ENCODE peak calls at places on chromosome 18, in five cellular contexts. One of them, this sample, is unnamed.

GRCh38 chr18:62897153-62897552 is 181.8 kb downstream of the PHLPP1 start:
- ATAC-seq in activated CD8-positive, alpha-beta T cell treated with anti-CD3 and anti-CD28 coated beads, Interleukin-2, amount 10 ng/mL, durations not matched to agents 7 days and 5 days: no peak
- ATAC-seq in IMR-90: peak
- ATAC-seq in mucosa of descending colon: no peak
- ATAC-seq in central memory CD8-positive, alpha-beta T cell: no peak
- ATAC-seq in this sample: peak

GRCh38 chr18:33097126-33097525 is 324.3 kb upstream of the KLHL14 start:
- ATAC-seq in mucosa of descending colon: no peak
- ATAC-seq in central memory CD8-positive, alpha-beta T cell: no peak
- ATAC-seq in activated CD8-positive, alpha-beta T cell treated with anti-CD3 and anti-CD28 coated beads, Interleukin-2, amount 10 ng/mL, durations not matched to agents 7 days and 5 days: no peak
- ATAC-seq in IMR-90: no peak
- ATAC-seq in this sample: no peak

GRCh38 chr18:57583297-57583835 is 3.1 kb downstream of the FECH start:
- ATAC-seq in central memory CD8-positive, alpha-beta T cell: no peak
- ATAC-seq in IMR-90: no peak
- ATAC-seq in activated CD8-positive, alpha-beta T cell treated with anti-CD3 and anti-CD28 coated beads, Interleukin-2, amount 10 ng/mL, durations not matched to agents 7 days and 5 days: no peak
- ATAC-seq in mucosa of descending colon: no peak
- ATAC-seq in this sample: no peak

GRCh38 chr18:22637787-22638186 is 220.1 kb upstream of the CTAGE1 start:
- ATAC-seq in activated CD8-positive, alpha-beta T cell treated with anti-CD3 and anti-CD28 coated beads, Interleukin-2, amount 10 ng/mL, durations not matched to agents 7 days and 5 days: no peak
- ATAC-seq in central memory CD8-positive, alpha-beta T cell: no peak
- ATAC-seq in IMR-90: peak
- ATAC-seq in mucosa of descending colon: no peak
- ATAC-seq in this sample: no peak

GRCh38 chr18:49723648-49724180 is 89.6 kb downstream of the ACAA2 start:
- ATAC-seq in IMR-90: no peak
- ATAC-seq in central memory CD8-positive, alpha-beta T cell: peak
- ATAC-seq in mucosa of descending colon: peak
- ATAC-seq in activated CD8-positive, alpha-beta T cell treated with anti-CD3 and anti-CD28 coated beads, Interleukin-2, amount 10 ng/mL, durations not matched to agents 7 days and 5 days: no peak
- ATAC-seq in this sample: peak

GRCh38 chr18:57312346-57313144 is 39.8 kb upstream of the ST8SIA3 start:
- ATAC-seq in central memory CD8-positive, alpha-beta T cell: no peak
- ATAC-seq in activated CD8-positive, alpha-beta T cell treated with anti-CD3 and anti-CD28 coated beads, Interleukin-2, amount 10 ng/mL, durations not matched to agents 7 days and 5 days: no peak
- ATAC-seq in mucosa of descending colon: no peak
- ATAC-seq in IMR-90: no peak
- ATAC-seq in this sample: no peak

GRCh38 chr18:9260388-9261380 is 73.9 kb upstream of the TWSG1 start:
- ATAC-seq in IMR-90: no peak
- ATAC-seq in mucosa of descending colon: no peak
- ATAC-seq in activated CD8-positive, alpha-beta T cell treated with anti-CD3 and anti-CD28 coated beads, Interleukin-2, amount 10 ng/mL, durations not matched to agents 7 days and 5 days: no peak
- ATAC-seq in central memory CD8-positive, alpha-beta T cell: no peak
- ATAC-seq in this sample: no peak

GRCh38 chr18:7585272-7585670 is 18.2 kb downstream of the PTPRM start:
- ATAC-seq in IMR-90: no peak
- ATAC-seq in mucosa of descending colon: no peak
- ATAC-seq in activated CD8-positive, alpha-beta T cell treated with anti-CD3 and anti-CD28 coated beads, Interleukin-2, amount 10 ng/mL, durations not matched to agents 7 days and 5 days: no peak
- ATAC-seq in central memory CD8-positive, alpha-beta T cell: no peak
- ATAC-seq in this sample: no peak

GRCh38 chr18:34495434-34495833 is 214.7 kb upstream of the DTNA start:
- ATAC-seq in activated CD8-positive, alpha-beta T cell treated with anti-CD3 and anti-CD28 coated beads, Interleukin-2, amount 10 ng/mL, durations not matched to agents 7 days and 5 days: no peak
- ATAC-seq in IMR-90: no peak
- ATAC-seq in central memory CD8-positive, alpha-beta T cell: no peak
- ATAC-seq in mucosa of descending colon: no peak
- ATAC-seq in this sample: no peak

GRCh38 chr18:31646332-31646822 is 38.0 kb downstream of the B4GALT6 start:
- ATAC-seq in mucosa of descending colon: no peak
- ATAC-seq in activated CD8-positive, alpha-beta T cell treated with anti-CD3 and anti-CD28 coated beads, Interleukin-2, amount 10 ng/mL, durations not matched to agents 7 days and 5 days: no peak
- ATAC-seq in central memory CD8-positive, alpha-beta T cell: no peak
- ATAC-seq in IMR-90: no peak
- ATAC-seq in this sample: no peak

GRCh38 chr18:37394610-37394965 is 171.0 kb downstream of the CELF4 start:
- ATAC-seq in IMR-90: no peak
- ATAC-seq in activated CD8-positive, alpha-beta T cell treated with anti-CD3 and anti-CD28 coated beads, Interleukin-2, amount 10 ng/mL, durations not matched to agents 7 days and 5 days: no peak
- ATAC-seq in central memory CD8-positive, alpha-beta T cell: no peak
- ATAC-seq in mucosa of descending colon: no peak
- ATAC-seq in this sample: peak

GRCh38 chr18:11972371-11973174 is 8.7 kb upstream of the IMPA2 start:
- ATAC-seq in mucosa of descending colon: peak
- ATAC-seq in IMR-90: no peak
- ATAC-seq in activated CD8-positive, alpha-beta T cell treated with anti-CD3 and anti-CD28 coated beads, Interleukin-2, amount 10 ng/mL, durations not matched to agents 7 days and 5 days: no peak
- ATAC-seq in central memory CD8-positive, alpha-beta T cell: no peak
- ATAC-seq in this sample: no peak

GRCh38 chr18:48151421-48152095 is 221.1 kb upstream of the SMAD2 start:
- ATAC-seq in central memory CD8-positive, alpha-beta T cell: no peak
- ATAC-seq in activated CD8-positive, alpha-beta T cell treated with anti-CD3 and anti-CD28 coated beads, Interleukin-2, amount 10 ng/mL, durations not matched to agents 7 days and 5 days: no peak
- ATAC-seq in mucosa of descending colon: peak
- ATAC-seq in IMR-90: no peak
- ATAC-seq in this sample: no peak

GRCh38 chr18:26405190-26405781 is 143.1 kb downstream of the KCTD1 start:
- ATAC-seq in IMR-90: peak
- ATAC-seq in central memory CD8-positive, alpha-beta T cell: no peak
- ATAC-seq in mucosa of descending colon: peak
- ATAC-seq in activated CD8-positive, alpha-beta T cell treated with anti-CD3 and anti-CD28 coated beads, Interleukin-2, amount 10 ng/mL, durations not matched to agents 7 days and 5 days: no peak
- ATAC-seq in this sample: peak

GRCh38 chr18:8359076-8359475 is 250.2 kb upstream of the RAB12 start:
- ATAC-seq in central memory CD8-positive, alpha-beta T cell: no peak
- ATAC-seq in mucosa of descending colon: no peak
- ATAC-seq in IMR-90: no peak
- ATAC-seq in activated CD8-positive, alpha-beta T cell treated with anti-CD3 and anti-CD28 coated beads, Interleukin-2, amount 10 ng/mL, durations not matched to agents 7 days and 5 days: no peak
- ATAC-seq in this sample: no peak

GRCh38 chr18:31203086-31203793 is 40.6 kb upstream of the DSC1 start:
- ATAC-seq in mucosa of descending colon: peak
- ATAC-seq in central memory CD8-positive, alpha-beta T cell: no peak
- ATAC-seq in activated CD8-positive, alpha-beta T cell treated with anti-CD3 and anti-CD28 coated beads, Interleukin-2, amount 10 ng/mL, durations not matched to agents 7 days and 5 days: no peak
- ATAC-seq in IMR-90: no peak
- ATAC-seq in this sample: no peak

GRCh38 chr18:22275706-22276333 is 106.4 kb downstream of the GATA6 start:
- ATAC-seq in IMR-90: no peak
- ATAC-seq in activated CD8-positive, alpha-beta T cell treated with anti-CD3 and anti-CD28 coated beads, Interleukin-2, amount 10 ng/mL, durations not matched to agents 7 days and 5 days: no peak
- ATAC-seq in mucosa of descending colon: no peak
- ATAC-seq in central memory CD8-positive, alpha-beta T cell: no peak
- ATAC-seq in this sample: no peak

This sample was measured in SK-N-SH treated with all-trans-retinoic acid at 6 μM for 48 hours.